ENCODE peak calls at places on chromosomes 16 and 17, in six cellular contexts. Q is Caco-2, J is nephron progenitor cell, Z is K562, E is right atrium auricular region, N is transverse colon. M is an unnamed sample.

GRCh38 chr17:68101992-68102758 is 66.6 kb downstream of the KPNA2 start:
- DNase-seq in J (peak; percentile 16), Z (no peak), N (peak; percentile 47), Q (peak; percentile 47), E (no peak), M (peak; percentile 9)

GRCh38 chr17:74521701-74522201 is 9.5 kb downstream of the CD300LB start:
- DNase-seq in E (peak; percentile 57), N (no peak), Q (no peak), Z (no peak), J (no peak), M (no peak)

GRCh38 chr16:69311533-69312388 is 611 bp downstream of the VPS4A start:
- DNase-seq in E (no peak), J (no peak), Q (peak; percentile 73), N (peak; percentile 46), Z (peak; percentile 54), M (peak; percentile 49)

GRCh38 chr16:71762186-71762585 is 37.7 kb upstream of the PHLPP2 start:
- DNase-seq in E (no peak), Z (no peak), J (no peak), Q (no peak), N (no peak), M (no peak)

GRCh38 chr16:11128211-11129123 is 127.5 kb downstream of the SOCS1 start:
- DNase-seq in N (no peak), J (no peak), Z (peak; percentile 85), Q (no peak), E (no peak), M (no peak)

GRCh38 chr17:58706351-58707140 is 14.1 kb downstream of the RAD51C start:
- DNase-seq in E (no peak), N (no peak), Q (no peak), Z (peak; percentile 10), J (no peak), M (no peak)

GRCh38 chr16:80369559-80369958 is 171.2 kb upstream of the DYNLRB2 start:
- DNase-seq in Q (peak; percentile 74), N (peak; percentile 34), E (peak; percentile 63), J (peak; percentile 54), Z (peak; percentile 14), M (peak; percentile 24)

GRCh38 chr16:728131-728889 is 1.4 kb downstream of the HAGHL start:
- DNase-seq in N (peak; percentile 79), Q (peak; percentile 86), Z (peak; percentile 95), E (no peak), J (peak; percentile 77), M (no peak)

GRCh38 chr17:32383926-32384434 is 34.0 kb downstream of the ZNF207 start:
- DNase-seq in Z (no peak), N (no peak), J (no peak), Q (no peak), E (no peak), M (no peak)

GRCh38 chr16:6725634-6726331 is 606.9 kb upstream of the RBFOX1 start:
- DNase-seq in Z (peak; percentile 12), E (no peak), J (no peak), N (no peak), Q (no peak), M (no peak)

GRCh38 chr16:56306690-56307533 is 115.6 kb downstream of the GNAO1 start:
- DNase-seq in Q (no peak), Z (peak; percentile 32), J (no peak), N (no peak), E (no peak), M (no peak)

GRCh38 chr16:54194008-54194731 is 92.4 kb downstream of the IRX3 start:
- DNase-seq in E (peak; percentile 74), N (peak; percentile 11), Q (no peak), Z (no peak), J (peak; percentile 34), M (peak; percentile 10)

DNA sequence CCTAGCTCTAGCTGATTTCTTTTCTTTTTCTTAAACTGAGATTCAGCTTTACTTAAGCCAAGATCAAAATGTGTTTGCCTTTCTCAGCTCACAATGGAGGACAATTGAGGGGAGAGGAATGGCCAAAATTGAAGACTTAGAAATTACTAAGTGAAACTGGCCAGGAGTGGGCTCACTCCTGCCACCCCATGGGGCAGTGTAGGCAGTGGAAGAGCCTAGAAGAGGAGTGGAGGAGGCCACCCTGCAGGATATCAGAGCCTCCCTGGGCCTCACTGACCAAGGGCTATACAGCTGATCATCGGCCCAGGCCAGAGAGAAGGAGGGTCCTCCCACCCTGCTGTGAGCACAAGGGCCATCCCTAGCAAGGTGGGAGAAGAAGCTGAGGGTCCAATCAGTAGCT is 119.8 kb downstream of the CCT6B start:
- DNase-seq in Q (no peak), J (no peak), N (no peak), Z (no peak), E (no peak), M (no peak)
- TF ChIP-seq CTCF in Q (no peak), J (no peak), N (no peak), Z (no peak), E (no peak), M (no peak)

DNA sequence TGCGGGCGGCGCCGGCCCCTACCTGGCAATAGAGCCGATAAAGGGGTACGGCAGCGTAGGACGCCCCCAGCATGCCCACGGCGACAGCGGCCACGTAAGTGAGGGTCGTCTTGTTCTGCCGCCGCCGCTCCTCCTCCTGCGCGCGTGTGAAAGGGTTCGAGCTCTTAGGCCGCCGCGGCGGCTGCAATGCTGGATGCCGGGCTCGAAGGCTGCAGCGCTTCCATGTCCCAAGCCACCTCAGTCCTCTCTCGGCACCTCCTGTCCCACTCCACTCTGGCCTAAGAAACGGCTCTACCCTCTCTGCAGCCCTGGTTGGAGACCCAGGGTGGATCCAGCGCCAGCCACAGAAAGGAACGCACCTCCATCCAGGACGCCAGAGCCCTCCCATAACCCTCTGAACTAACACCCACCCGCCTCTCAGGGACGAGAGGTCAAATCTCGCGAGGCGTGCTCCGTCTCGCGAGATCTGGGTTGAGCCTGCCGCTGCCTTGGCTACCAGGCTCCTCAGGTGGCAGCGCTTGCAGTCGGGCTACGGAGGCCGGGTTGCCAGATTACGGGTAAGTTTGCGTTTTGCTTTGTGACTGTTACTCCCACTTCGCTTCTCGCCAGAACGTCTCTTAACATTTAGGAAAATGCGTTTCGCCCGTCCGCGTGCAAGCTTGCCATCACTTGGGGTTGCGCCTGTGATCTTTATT is at the start of the genes COX11 and STXBP4:
- DNase-seq in Z (peak; percentile 98), Q (peak; percentile 96), N (peak; percentile 96), E (peak; percentile 94), J (peak; percentile 87), M (peak; percentile 96)
- TF ChIP-seq CTCF in Z (peak; percentile 57), Q (peak; percentile 61), N (peak; percentile 59), E (peak; percentile 41), J (no peak), M (no peak)

GRCh38 chr16:1826691-1827573 is at the start of the genes FAHD1 and HAGH:
- DNase-seq in Z (peak; percentile 96), N (peak; percentile 94), J (peak; percentile 93), Q (peak; percentile 90), E (peak; percentile 96), M (peak; percentile 92)

GRCh38 chr16:1825864-1826690 is 548 bp downstream of the HAGH start:
- DNase-seq in J (peak; percentile 46), Z (peak; percentile 78), Q (peak; percentile 40), E (no peak), N (peak; percentile 63), M (peak; percentile 61)

GRCh38 chr16:1823821-1824220 is 2.8 kb downstream of the HAGH start:
- DNase-seq in Z (peak; percentile 63), E (no peak), J (peak; percentile 42), Q (peak; percentile 54), N (no peak), M (peak; percentile 34)

GRCh38 chr16:1822801-1823200 is 3.8 kb downstream of the HAGH start:
- DNase-seq in E (no peak), Z (no peak), J (no peak), N (no peak), Q (peak; percentile 16), M (no peak)

DNA sequence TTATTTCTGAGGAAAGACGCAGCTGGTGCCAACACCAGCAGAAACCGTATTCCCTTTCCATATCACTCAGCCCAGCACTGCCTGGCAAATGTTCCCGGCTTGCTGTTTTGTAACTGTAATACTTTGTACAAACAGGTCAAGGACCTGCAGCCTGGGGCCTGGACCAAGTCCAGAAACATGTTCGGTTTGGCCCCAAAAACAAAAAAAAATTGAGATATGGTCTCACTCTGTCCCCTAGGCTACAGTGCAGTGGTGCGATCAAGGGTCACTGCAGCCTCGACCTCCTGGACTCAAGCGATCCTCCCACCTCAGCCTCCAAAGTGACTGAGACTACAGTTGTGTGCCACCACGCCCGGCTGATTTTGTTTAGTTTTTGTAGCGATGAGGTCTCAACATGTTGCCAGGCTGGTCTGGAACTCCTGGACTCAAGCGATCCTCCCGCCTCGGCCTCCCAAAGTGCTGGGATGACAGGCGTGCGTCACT is 1.2 kb downstream of the HAGH start:
- DNase-seq in J (no peak), N (no peak), Z (no peak), E (no peak), Q (peak; percentile 22), M (no peak)
- TF ChIP-seq CTCF in J (no peak), N (no peak), Z (no peak), E (no peak), Q (no peak), M (no peak)

GRCh38 chr17:61579961-61580360 is 11.1 kb downstream of the NACA2 start:
- DNase-seq in E (no peak), J (peak; percentile 7), N (no peak), Z (peak; percentile 21), Q (no peak), M (no peak)
- TF ChIP-seq CTCF in E (no peak), J (no peak), N (no peak), Z (peak; percentile 53), Q (no peak), M (no peak)

GRCh38 chr17:65027305-65027704 is 29.2 kb downstream of the GNA13 start:
- DNase-seq in Q (peak; percentile 49), E (no peak), Z (peak; percentile 53), J (no peak), N (no peak), M (peak; percentile 33)
- TF ChIP-seq CTCF in Q (peak; percentile 22), E (no peak), Z (peak; percentile 31), J (no peak), N (peak; percentile 30), M (peak; percentile 50)